ENCODE peak calls at places on chromosomes 3 and 15, in ten cellular contexts. One of them, this sample, is unnamed.

GRCh38 chr3:40719660-40720287 is 195.0 kb downstream of the ZNF621 start:
- DNase-seq in HCT116: peak
- DNase-seq in fibroblast of lung: no peak
- DNase-seq in neural crest cell: no peak
- DNase-seq in lower leg skin: no peak
- DNase-seq in ovary: no peak
- DNase-seq in spleen: no peak
- DNase-seq in uterus: no peak
- DNase-seq in endothelial cell: peak
- DNase-seq in body of pancreas: peak
- DNase-seq in this sample: no peak

GRCh38 chr15:74185949-74186348 is 12.4 kb downstream of the ISLR start:
- DNase-seq in HCT116: no peak
- DNase-seq in fibroblast of lung: no peak
- DNase-seq in neural crest cell: no peak
- DNase-seq in lower leg skin: no peak
- DNase-seq in ovary: no peak
- DNase-seq in spleen: no peak
- DNase-seq in uterus: no peak
- DNase-seq in endothelial cell: no peak
- DNase-seq in body of pancreas: no peak
- DNase-seq in this sample: no peak

GRCh38 chr3:130757751-130758150 is 11.1 kb upstream of the PIK3R4 start:
- DNase-seq in HCT116: no peak
- DNase-seq in fibroblast of lung: no peak
- DNase-seq in neural crest cell: no peak
- DNase-seq in lower leg skin: no peak
- DNase-seq in ovary: no peak
- DNase-seq in spleen: no peak
- DNase-seq in uterus: no peak
- DNase-seq in endothelial cell: no peak
- DNase-seq in body of pancreas: no peak
- DNase-seq in this sample: no peak

GRCh38 chr15:87155771-87156170 is 1076.1 kb downstream of the AGBL1 start:
- DNase-seq in HCT116: no peak
- DNase-seq in fibroblast of lung: no peak
- DNase-seq in neural crest cell: no peak
- DNase-seq in lower leg skin: no peak
- DNase-seq in ovary: no peak
- DNase-seq in spleen: no peak
- DNase-seq in uterus: no peak
- DNase-seq in endothelial cell: no peak
- DNase-seq in body of pancreas: no peak
- DNase-seq in this sample: peak

GRCh38 chr15:94856267-94856854 is 625.0 kb downstream of the MCTP2 start:
- DNase-seq in HCT116: no peak
- DNase-seq in fibroblast of lung: no peak
- DNase-seq in neural crest cell: no peak
- DNase-seq in lower leg skin: no peak
- DNase-seq in ovary: no peak
- DNase-seq in spleen: no peak
- DNase-seq in uterus: no peak
- DNase-seq in endothelial cell: no peak
- DNase-seq in body of pancreas: no peak
- DNase-seq in this sample: no peak

GRCh38 chr3:69698728-69699127 is 40.5 kb upstream of the MITF start:
- DNase-seq in HCT116: no peak
- DNase-seq in fibroblast of lung: no peak
- DNase-seq in neural crest cell: no peak
- DNase-seq in lower leg skin: no peak
- DNase-seq in ovary: no peak
- DNase-seq in spleen: no peak
- DNase-seq in uterus: no peak
- DNase-seq in endothelial cell: no peak
- DNase-seq in body of pancreas: no peak
- DNase-seq in this sample: no peak

GRCh38 chr3:79490165-79491028 is 277.4 kb downstream of the ROBO1 start:
- DNase-seq in HCT116: no peak
- DNase-seq in fibroblast of lung: peak
- DNase-seq in neural crest cell: no peak
- DNase-seq in lower leg skin: no peak
- DNase-seq in ovary: peak
- DNase-seq in spleen: no peak
- DNase-seq in uterus: peak
- DNase-seq in endothelial cell: no peak
- DNase-seq in body of pancreas: peak
- DNase-seq in this sample: peak

GRCh38 chr15:61598655-61599054 is 369.6 kb upstream of the RORA start:
- DNase-seq in HCT116: no peak
- DNase-seq in fibroblast of lung: no peak
- DNase-seq in neural crest cell: no peak
- DNase-seq in lower leg skin: no peak
- DNase-seq in ovary: no peak
- DNase-seq in spleen: no peak
- DNase-seq in uterus: no peak
- DNase-seq in endothelial cell: no peak
- DNase-seq in body of pancreas: no peak
- DNase-seq in this sample: no peak

GRCh38 chr3:77795013-77795412 is 755.1 kb downstream of the ROBO2 start:
- DNase-seq in HCT116: no peak
- DNase-seq in fibroblast of lung: no peak
- DNase-seq in neural crest cell: no peak
- DNase-seq in lower leg skin: no peak
- DNase-seq in ovary: no peak
- DNase-seq in spleen: no peak
- DNase-seq in uterus: no peak
- DNase-seq in endothelial cell: no peak
- DNase-seq in body of pancreas: no peak
- DNase-seq in this sample: no peak

GRCh38 chr3:65177879-65178484 is 490.2 kb upstream of the ADAMTS9 start:
- DNase-seq in HCT116: no peak
- DNase-seq in fibroblast of lung: peak
- DNase-seq in neural crest cell: no peak
- DNase-seq in lower leg skin: no peak
- DNase-seq in ovary: no peak
- DNase-seq in spleen: no peak
- DNase-seq in uterus: no peak
- DNase-seq in endothelial cell: no peak
- DNase-seq in body of pancreas: no peak
- DNase-seq in this sample: no peak

GRCh38 chr3:152026033-152026556 is 152.7 kb downstream of the SUCNR1 start:
- DNase-seq in HCT116: peak
- DNase-seq in fibroblast of lung: peak
- DNase-seq in neural crest cell: no peak
- DNase-seq in lower leg skin: no peak
- DNase-seq in ovary: no peak
- DNase-seq in spleen: no peak
- DNase-seq in uterus: no peak
- DNase-seq in endothelial cell: no peak
- DNase-seq in body of pancreas: no peak
- DNase-seq in this sample: peak

GRCh38 chr3:100613721-100614390 is 4.5 kb downstream of the ADGRG7 start:
- DNase-seq in HCT116: no peak
- DNase-seq in fibroblast of lung: no peak
- DNase-seq in neural crest cell: no peak
- DNase-seq in lower leg skin: no peak
- DNase-seq in ovary: no peak
- DNase-seq in spleen: no peak
- DNase-seq in uterus: no peak
- DNase-seq in endothelial cell: no peak
- DNase-seq in body of pancreas: no peak
- DNase-seq in this sample: no peak

GRCh38 chr3:47421741-47422649 is 41.2 kb downstream of the PTPN23 start:
- DNase-seq in HCT116: no peak
- DNase-seq in fibroblast of lung: peak
- DNase-seq in neural crest cell: no peak
- DNase-seq in lower leg skin: no peak
- DNase-seq in ovary: peak
- DNase-seq in spleen: peak
- DNase-seq in uterus: no peak
- DNase-seq in endothelial cell: no peak
- DNase-seq in body of pancreas: peak
- DNase-seq in this sample: peak

GRCh38 chr3:194139085-194139976 is 3.4 kb downstream of the HES1 start:
- DNase-seq in HCT116: no peak
- DNase-seq in fibroblast of lung: no peak
- DNase-seq in neural crest cell: no peak
- DNase-seq in lower leg skin: no peak
- DNase-seq in ovary: peak
- DNase-seq in spleen: no peak
- DNase-seq in uterus: peak
- DNase-seq in endothelial cell: no peak
- DNase-seq in body of pancreas: no peak
- DNase-seq in this sample: peak

GRCh38 chr3:166191406-166191805 is 354.2 kb upstream of the BCHE start:
- DNase-seq in HCT116: no peak
- DNase-seq in fibroblast of lung: no peak
- DNase-seq in neural crest cell: no peak
- DNase-seq in lower leg skin: no peak
- DNase-seq in ovary: no peak
- DNase-seq in spleen: no peak
- DNase-seq in uterus: no peak
- DNase-seq in endothelial cell: no peak
- DNase-seq in body of pancreas: no peak
- DNase-seq in this sample: no peak

DNA sequence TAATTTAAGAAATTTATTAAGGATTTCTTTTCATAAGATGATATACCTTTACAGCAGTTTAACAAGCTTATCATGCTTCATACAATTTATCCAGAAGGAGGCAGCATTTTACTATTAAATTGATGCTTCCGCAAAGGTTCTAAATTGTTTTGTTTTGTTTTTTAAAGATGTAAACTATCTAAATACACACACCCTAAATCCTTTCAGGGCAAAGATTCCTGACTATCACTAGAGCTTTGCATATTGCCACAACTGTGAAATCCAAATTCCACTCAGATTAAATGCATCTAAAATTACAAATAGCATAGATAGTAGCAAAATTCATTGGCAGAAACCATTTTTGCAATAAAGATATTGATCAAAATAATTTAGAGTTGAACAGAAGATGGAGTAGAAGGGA is 44.5 kb upstream of the CCNL1 start:
- DNase-seq in HCT116: no peak
- DNase-seq in fibroblast of lung: peak
- DNase-seq in neural crest cell: no peak
- DNase-seq in lower leg skin: no peak
- DNase-seq in ovary: no peak
- DNase-seq in spleen: no peak
- DNase-seq in uterus: no peak
- DNase-seq in endothelial cell: no peak
- DNase-seq in body of pancreas: no peak
- DNase-seq in this sample: peak
- TF ChIP-seq CTCF in HCT116: peak
- TF ChIP-seq CTCF in fibroblast of lung: peak
- TF ChIP-seq CTCF in neural crest cell: peak
- TF ChIP-seq CTCF in lower leg skin: no peak
- TF ChIP-seq CTCF in ovary: no peak
- TF ChIP-seq CTCF in spleen: peak
- TF ChIP-seq CTCF in uterus: peak
- TF ChIP-seq CTCF in endothelial cell: peak
- TF ChIP-seq CTCF in body of pancreas: peak
- TF ChIP-seq CTCF in this sample: peak

GRCh38 chr3:148759425-148759824 is 61.7 kb downstream of the AGTR1 start:
- DNase-seq in HCT116: no peak
- DNase-seq in fibroblast of lung: no peak
- DNase-seq in neural crest cell: no peak
- DNase-seq in lower leg skin: no peak
- DNase-seq in ovary: no peak
- DNase-seq in spleen: no peak
- DNase-seq in uterus: no peak
- DNase-seq in endothelial cell: no peak
- DNase-seq in body of pancreas: no peak
- DNase-seq in this sample: no peak

GRCh38 chr3:148758303-148758884 is 60.7 kb downstream of the AGTR1 start:
- DNase-seq in HCT116: no peak
- DNase-seq in fibroblast of lung: peak
- DNase-seq in neural crest cell: no peak
- DNase-seq in lower leg skin: no peak
- DNase-seq in ovary: no peak
- DNase-seq in spleen: no peak
- DNase-seq in uterus: no peak
- DNase-seq in endothelial cell: no peak
- DNase-seq in body of pancreas: no peak
- DNase-seq in this sample: no peak

GRCh38 chr3:148763921-148764320 is 63.7 kb upstream of the CPB1 start:
- DNase-seq in HCT116: no peak
- DNase-seq in fibroblast of lung: peak
- DNase-seq in neural crest cell: no peak
- DNase-seq in lower leg skin: no peak
- DNase-seq in ovary: no peak
- DNase-seq in spleen: no peak
- DNase-seq in uterus: no peak
- DNase-seq in endothelial cell: no peak
- DNase-seq in body of pancreas: no peak
- DNase-seq in this sample: no peak
- TF ChIP-seq CTCF in HCT116: peak
- TF ChIP-seq CTCF in fibroblast of lung: no peak
- TF ChIP-seq CTCF in neural crest cell: no peak
- TF ChIP-seq CTCF in lower leg skin: no peak
- TF ChIP-seq CTCF in ovary: no peak
- TF ChIP-seq CTCF in spleen: no peak
- TF ChIP-seq CTCF in uterus: no peak
- TF ChIP-seq CTCF in endothelial cell: no peak
- TF ChIP-seq CTCF in body of pancreas: no peak
- TF ChIP-seq CTCF in this sample: no peak

DNA sequence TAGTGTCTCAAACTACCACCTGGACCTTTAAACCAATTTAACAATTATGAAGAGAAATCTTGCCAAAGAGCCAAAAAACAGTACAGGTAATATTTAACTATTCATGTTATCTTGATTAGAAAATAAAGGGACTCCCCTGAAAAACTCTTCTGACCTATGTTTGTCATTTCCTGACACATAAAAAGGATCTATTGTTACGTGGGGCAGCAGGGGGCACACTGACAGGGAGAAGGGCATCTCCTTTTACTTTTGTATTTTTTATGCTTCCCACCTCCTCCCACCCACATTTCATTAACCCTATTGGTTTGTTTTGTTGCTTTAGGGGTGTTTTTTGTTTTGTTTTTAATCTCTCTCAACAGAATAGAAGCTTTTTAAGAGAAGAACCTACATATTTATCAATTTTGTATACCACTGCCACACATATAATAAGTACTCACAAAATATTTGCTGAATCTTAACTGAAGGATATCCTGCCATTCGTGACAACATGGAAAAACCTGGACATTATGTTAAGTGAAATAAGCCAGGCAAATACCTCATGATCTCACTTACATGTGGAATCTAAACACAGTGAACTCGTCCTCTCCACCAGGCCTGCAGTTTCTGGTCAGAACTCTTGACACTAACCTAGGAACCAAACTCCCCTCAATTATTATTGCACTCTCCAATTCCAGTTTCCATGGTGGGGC is 17.7 kb downstream of the STAG1 start:
- DNase-seq in HCT116: no peak
- DNase-seq in fibroblast of lung: no peak
- DNase-seq in neural crest cell: no peak
- DNase-seq in lower leg skin: no peak
- DNase-seq in ovary: no peak
- DNase-seq in spleen: no peak
- DNase-seq in uterus: no peak
- DNase-seq in endothelial cell: no peak
- DNase-seq in body of pancreas: no peak
- DNase-seq in this sample: no peak
- TF ChIP-seq CTCF in HCT116: peak
- TF ChIP-seq CTCF in fibroblast of lung: peak
- TF ChIP-seq CTCF in neural crest cell: no peak
- TF ChIP-seq CTCF in lower leg skin: no peak
- TF ChIP-seq CTCF in ovary: no peak
- TF ChIP-seq CTCF in spleen: no peak
- TF ChIP-seq CTCF in uterus: no peak
- TF ChIP-seq CTCF in endothelial cell: no peak
- TF ChIP-seq CTCF in body of pancreas: no peak
- TF ChIP-seq CTCF in this sample: peak

GRCh38 chr3:12830785-12831581 is 10.4 kb downstream of the RPL32 start:
- DNase-seq in HCT116: no peak
- DNase-seq in fibroblast of lung: no peak
- DNase-seq in neural crest cell: no peak
- DNase-seq in lower leg skin: no peak
- DNase-seq in ovary: no peak
- DNase-seq in spleen: no peak
- DNase-seq in uterus: no peak
- DNase-seq in endothelial cell: no peak
- DNase-seq in body of pancreas: no peak
- DNase-seq in this sample: no peak
- TF ChIP-seq CTCF in HCT116: peak
- TF ChIP-seq CTCF in fibroblast of lung: peak
- TF ChIP-seq CTCF in neural crest cell: peak
- TF ChIP-seq CTCF in lower leg skin: no peak
- TF ChIP-seq CTCF in ovary: no peak
- TF ChIP-seq CTCF in spleen: no peak
- TF ChIP-seq CTCF in uterus: no peak
- TF ChIP-seq CTCF in endothelial cell: peak
- TF ChIP-seq CTCF in body of pancreas: peak
- TF ChIP-seq CTCF in this sample: peak